ENCODE peak calls at places on chromosomes 1 and 21, in seven cellular contexts. One of them, this sample, is unnamed.

GRCh38 chr1:203769505-203770343 is 4.7 kb downstream of the LAX1 start:
- DNase-seq in GM06990: no peak
- DNase-seq in Peyer's patch: no peak
- DNase-seq in neural progenitor cell: no peak
- DNase-seq in GM12865: no peak
- DNase-seq in right lobe of liver: peak; percentile 88
- DNase-seq in Panc1: no peak
- DNase-seq in this sample: peak; percentile 79

GRCh38 chr21:29371464-29371863 is 72.7 kb downstream of the BACH1 start:
- DNase-seq in GM06990: no peak
- DNase-seq in Peyer's patch: no peak
- DNase-seq in neural progenitor cell: no peak
- DNase-seq in GM12865: no peak
- DNase-seq in right lobe of liver: no peak
- DNase-seq in Panc1: no peak
- DNase-seq in this sample: no peak

GRCh38 chr1:190328361-190328760 is 149.3 kb downstream of the BRINP3 start:
- DNase-seq in GM06990: no peak
- DNase-seq in Peyer's patch: no peak
- DNase-seq in neural progenitor cell: no peak
- DNase-seq in GM12865: no peak
- DNase-seq in right lobe of liver: no peak
- DNase-seq in Panc1: no peak
- DNase-seq in this sample: no peak

GRCh38 chr1:81493102-81493864 is 307.5 kb upstream of the ADGRL2 start:
- DNase-seq in GM06990: no peak
- DNase-seq in Peyer's patch: no peak
- DNase-seq in neural progenitor cell: no peak
- DNase-seq in GM12865: no peak
- DNase-seq in right lobe of liver: no peak
- DNase-seq in Panc1: no peak
- DNase-seq in this sample: peak; percentile 24

GRCh38 chr1:244920911-244921310 is 56.6 kb upstream of the HNRNPU start:
- DNase-seq in GM06990: peak; percentile 56
- DNase-seq in Peyer's patch: no peak
- DNase-seq in neural progenitor cell: no peak
- DNase-seq in GM12865: peak; percentile 67
- DNase-seq in right lobe of liver: no peak
- DNase-seq in Panc1: no peak
- DNase-seq in this sample: no peak

GRCh38 chr1:158203693-158204457 is 23.2 kb downstream of the CD1D start:
- DNase-seq in GM06990: no peak
- DNase-seq in Peyer's patch: peak; percentile 26
- DNase-seq in neural progenitor cell: peak; percentile 76
- DNase-seq in GM12865: peak; percentile 49
- DNase-seq in right lobe of liver: no peak
- DNase-seq in Panc1: peak; percentile 33
- DNase-seq in this sample: no peak

GRCh38 chr1:14263207-14263606 is 335.3 kb upstream of the KAZN start:
- DNase-seq in GM06990: no peak
- DNase-seq in Peyer's patch: no peak
- DNase-seq in neural progenitor cell: no peak
- DNase-seq in GM12865: no peak
- DNase-seq in right lobe of liver: no peak
- DNase-seq in Panc1: no peak
- DNase-seq in this sample: no peak

GRCh38 chr1:169466259-169467230 is 19.2 kb downstream of the SLC19A2 start:
- DNase-seq in GM06990: no peak
- DNase-seq in Peyer's patch: no peak
- DNase-seq in neural progenitor cell: no peak
- DNase-seq in GM12865: peak; percentile 48
- DNase-seq in right lobe of liver: no peak
- DNase-seq in Panc1: no peak
- DNase-seq in this sample: no peak

GRCh38 chr1:35726814-35727433 is 8.2 kb upstream of the C1orf216 start:
- DNase-seq in GM06990: peak; percentile 3
- DNase-seq in Peyer's patch: peak; percentile 52
- DNase-seq in neural progenitor cell: peak; percentile 83
- DNase-seq in GM12865: peak; percentile 56
- DNase-seq in right lobe of liver: no peak
- DNase-seq in Panc1: no peak
- DNase-seq in this sample: peak; percentile 33

GRCh38 chr1:160367516-160367900 is 637 bp downstream of the NHLH1 start:
- DNase-seq in GM06990: no peak
- DNase-seq in Peyer's patch: no peak
- DNase-seq in neural progenitor cell: no peak
- DNase-seq in GM12865: no peak
- DNase-seq in right lobe of liver: peak; percentile 17
- DNase-seq in Panc1: no peak
- DNase-seq in this sample: no peak

GRCh38 chr1:47986741-47987140 is 10.4 kb downstream of the TRABD2B start:
- DNase-seq in GM06990: no peak
- DNase-seq in Peyer's patch: no peak
- DNase-seq in neural progenitor cell: peak; percentile 48
- DNase-seq in GM12865: no peak
- DNase-seq in right lobe of liver: no peak
- DNase-seq in Panc1: no peak
- DNase-seq in this sample: peak; percentile 65

GRCh38 chr1:21857142-21857839 is 45.2 kb downstream of the LDLRAD2 start:
- DNase-seq in GM06990: no peak
- DNase-seq in Peyer's patch: no peak
- DNase-seq in neural progenitor cell: no peak
- DNase-seq in GM12865: no peak
- DNase-seq in right lobe of liver: no peak
- DNase-seq in Panc1: no peak
- DNase-seq in this sample: no peak

GRCh38 chr1:174447866-174448530 is at the start of gene GPR52:
- DNase-seq in GM06990: no peak
- DNase-seq in Peyer's patch: no peak
- DNase-seq in neural progenitor cell: no peak
- DNase-seq in GM12865: no peak
- DNase-seq in right lobe of liver: no peak
- DNase-seq in Panc1: no peak
- DNase-seq in this sample: no peak

GRCh38 chr1:35431173-35431599 is 126.0 kb downstream of the KIAA0319L start:
- DNase-seq in GM06990: no peak
- DNase-seq in Peyer's patch: no peak
- DNase-seq in neural progenitor cell: no peak
- DNase-seq in GM12865: no peak
- DNase-seq in right lobe of liver: no peak
- DNase-seq in Panc1: no peak
- DNase-seq in this sample: no peak

GRCh38 chr1:25486602-25487001 is 55.9 kb downstream of the MACO1 start:
- DNase-seq in GM06990: no peak
- DNase-seq in Peyer's patch: no peak
- DNase-seq in neural progenitor cell: no peak
- DNase-seq in GM12865: no peak
- DNase-seq in right lobe of liver: no peak
- DNase-seq in Panc1: no peak
- DNase-seq in this sample: no peak

GRCh38 chr1:192713921-192714320 is 78.0 kb downstream of the RGS13 start:
- DNase-seq in GM06990: no peak
- DNase-seq in Peyer's patch: no peak
- DNase-seq in neural progenitor cell: no peak
- DNase-seq in GM12865: no peak
- DNase-seq in right lobe of liver: no peak
- DNase-seq in Panc1: no peak
- DNase-seq in this sample: no peak

GRCh38 chr1:234715252-234715945 is 105.4 kb upstream of the IRF2BP2 start:
- DNase-seq in GM06990: no peak
- DNase-seq in Peyer's patch: no peak
- DNase-seq in neural progenitor cell: no peak
- DNase-seq in GM12865: no peak
- DNase-seq in right lobe of liver: peak; percentile 31
- DNase-seq in Panc1: no peak
- DNase-seq in this sample: no peak

GRCh38 chr1:29626066-29626465 is 389.7 kb downstream of the PTPRU start:
- DNase-seq in GM06990: no peak
- DNase-seq in Peyer's patch: no peak
- DNase-seq in neural progenitor cell: no peak
- DNase-seq in GM12865: no peak
- DNase-seq in right lobe of liver: no peak
- DNase-seq in Panc1: no peak
- DNase-seq in this sample: no peak

GRCh38 chr1:107405241-107405640 is 264.4 kb downstream of the NTNG1 start:
- DNase-seq in GM06990: no peak
- DNase-seq in Peyer's patch: no peak
- DNase-seq in neural progenitor cell: no peak
- DNase-seq in GM12865: no peak
- DNase-seq in right lobe of liver: no peak
- DNase-seq in Panc1: no peak
- DNase-seq in this sample: no peak

GRCh38 chr1:46489638-46490602 is at the start of gene DMBX1:
- DNase-seq in GM06990: no peak
- DNase-seq in Peyer's patch: no peak
- DNase-seq in neural progenitor cell: peak; percentile 91
- DNase-seq in GM12865: peak; percentile 33
- DNase-seq in right lobe of liver: no peak
- DNase-seq in Panc1: no peak
- DNase-seq in this sample: peak; percentile 20

GRCh38 chr1:51663721-51664120 is 46.8 kb downstream of the OSBPL9 start:
- DNase-seq in GM06990: no peak
- DNase-seq in Peyer's patch: no peak
- DNase-seq in neural progenitor cell: no peak
- DNase-seq in GM12865: no peak
- DNase-seq in right lobe of liver: no peak
- DNase-seq in Panc1: no peak
- DNase-seq in this sample: no peak

GRCh38 chr1:165747632-165748452 is 20.8 kb downstream of the TMCO1 start:
- DNase-seq in GM06990: no peak
- DNase-seq in Peyer's patch: no peak
- DNase-seq in neural progenitor cell: no peak
- DNase-seq in GM12865: no peak
- DNase-seq in right lobe of liver: no peak
- DNase-seq in Panc1: no peak
- DNase-seq in this sample: no peak

DNA sequence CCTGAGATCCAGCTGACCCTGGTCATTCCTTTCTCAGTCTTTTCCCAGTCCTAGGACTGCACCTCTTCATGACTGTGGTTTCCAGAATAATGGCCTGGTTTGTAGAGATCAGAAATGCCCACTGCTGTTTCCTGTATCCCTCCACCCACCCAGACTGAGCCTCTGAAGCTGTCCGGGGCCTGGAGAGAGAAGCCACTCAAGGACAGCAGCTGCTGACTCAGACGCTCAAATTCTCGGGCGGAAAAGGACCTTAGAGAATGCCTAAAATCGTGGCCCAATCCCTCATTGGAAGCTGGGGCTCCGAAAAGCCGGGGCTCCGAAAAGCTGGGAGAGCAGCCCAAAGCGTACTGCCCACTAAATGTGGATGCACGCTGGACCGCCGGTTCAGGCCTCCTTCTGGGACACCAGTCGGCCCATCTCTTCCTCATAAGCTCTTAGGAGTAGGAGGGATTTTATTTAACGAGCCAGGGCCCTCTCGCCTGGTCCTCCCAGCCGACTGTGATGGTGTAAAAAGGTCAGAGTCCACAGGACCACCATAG is 7.8 kb upstream of the GPR61 start:
- DNase-seq in GM06990: no peak
- DNase-seq in Peyer's patch: no peak
- DNase-seq in neural progenitor cell: no peak
- DNase-seq in GM12865: no peak
- DNase-seq in right lobe of liver: no peak
- DNase-seq in Panc1: no peak
- DNase-seq in this sample: no peak
- H3K4me3 ChIP-seq in GM06990: no peak overlapping the region
- H3K4me3 ChIP-seq in Peyer's patch: peak overlapping the region; percentile 10
- H3K4me3 ChIP-seq in neural progenitor cell: no peak overlapping the region
- H3K4me3 ChIP-seq in GM12865: no peak overlapping the region
- H3K4me3 ChIP-seq in right lobe of liver: no peak overlapping the region
- H3K4me3 ChIP-seq in Panc1: no peak overlapping the region
- H3K4me3 ChIP-seq in this sample: peak overlapping the region; percentile 26

DNA sequence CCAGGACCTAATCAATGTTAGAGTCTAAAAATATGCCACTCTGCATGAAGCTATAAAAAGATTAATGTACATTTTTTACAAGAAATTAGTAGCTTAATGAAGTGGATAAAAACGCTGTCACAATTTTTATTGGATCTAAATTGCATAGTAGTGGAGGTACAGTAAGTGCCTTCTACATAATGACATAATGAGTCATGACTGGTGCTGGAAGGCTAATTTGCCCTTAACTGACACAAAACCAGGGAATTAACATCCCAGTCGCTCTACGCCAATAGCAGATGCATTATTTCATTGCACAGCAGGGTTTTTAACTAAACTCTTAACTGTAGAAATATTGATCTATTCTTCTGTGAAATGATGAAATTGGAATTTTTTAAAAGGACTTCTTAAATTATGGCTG is 33.3 kb downstream of the RRAGC start:
- DNase-seq in GM06990: no peak
- DNase-seq in Peyer's patch: no peak
- DNase-seq in neural progenitor cell: no peak
- DNase-seq in GM12865: no peak
- DNase-seq in right lobe of liver: no peak
- DNase-seq in Panc1: no peak
- DNase-seq in this sample: no peak
- H3K4me3 ChIP-seq in GM06990: no peak overlapping the region
- H3K4me3 ChIP-seq in Peyer's patch: no peak overlapping the region
- H3K4me3 ChIP-seq in neural progenitor cell: no peak overlapping the region
- H3K4me3 ChIP-seq in GM12865: no peak overlapping the region
- H3K4me3 ChIP-seq in right lobe of liver: no peak overlapping the region
- H3K4me3 ChIP-seq in Panc1: no peak overlapping the region
- H3K4me3 ChIP-seq in this sample: no peak overlapping the region

DNA sequence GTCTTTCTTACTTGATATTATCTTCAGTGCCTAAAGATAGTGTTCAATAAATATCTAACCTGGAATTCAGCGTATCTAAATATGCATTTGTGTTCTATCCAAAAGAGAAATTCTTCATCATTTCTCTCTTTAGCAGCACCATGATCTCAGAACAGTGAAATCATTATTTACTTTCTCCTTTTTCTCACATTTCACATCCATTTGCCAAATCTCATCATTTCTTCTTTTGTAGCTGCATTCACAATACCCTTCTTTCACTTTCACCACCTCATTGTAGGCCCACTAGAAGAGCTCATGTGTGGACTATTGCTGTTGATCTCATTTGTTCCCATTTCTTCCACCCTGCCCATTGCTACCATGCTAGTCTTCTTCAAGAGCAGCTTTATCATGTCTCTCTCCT is 178.0 kb downstream of the PHTF1 start:
- DNase-seq in GM06990: no peak
- DNase-seq in Peyer's patch: no peak
- DNase-seq in neural progenitor cell: no peak
- DNase-seq in GM12865: no peak
- DNase-seq in right lobe of liver: no peak
- DNase-seq in Panc1: no peak
- DNase-seq in this sample: no peak
- H3K4me3 ChIP-seq in GM06990: no peak overlapping the region
- H3K4me3 ChIP-seq in Peyer's patch: no peak overlapping the region
- H3K4me3 ChIP-seq in neural progenitor cell: no peak overlapping the region
- H3K4me3 ChIP-seq in GM12865: no peak overlapping the region
- H3K4me3 ChIP-seq in right lobe of liver: no peak overlapping the region
- H3K4me3 ChIP-seq in Panc1: no peak overlapping the region
- H3K4me3 ChIP-seq in this sample: no peak overlapping the region

DNA sequence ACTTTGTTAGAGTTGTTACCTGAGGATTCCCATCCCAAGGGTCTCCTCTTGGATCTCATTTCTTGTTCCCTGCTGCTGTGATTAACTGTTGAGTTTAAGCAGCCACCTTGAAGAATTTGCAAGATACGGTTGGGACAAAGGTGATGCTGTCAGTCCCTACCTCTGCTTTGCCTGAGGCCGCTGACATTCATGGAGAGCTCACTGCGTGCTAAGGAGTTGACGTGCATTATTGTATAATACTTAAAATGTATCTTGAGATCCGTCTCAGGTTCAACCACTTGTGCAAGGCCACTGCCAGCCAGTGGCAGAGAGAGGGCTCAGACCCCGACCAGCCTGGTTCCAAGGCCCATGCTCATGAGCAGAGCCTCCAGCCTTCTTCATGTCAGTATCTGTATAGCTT is 14.2 kb downstream of the DOP1B start:
- DNase-seq in GM06990: no peak
- DNase-seq in Peyer's patch: no peak
- DNase-seq in neural progenitor cell: no peak
- DNase-seq in GM12865: no peak
- DNase-seq in right lobe of liver: no peak
- DNase-seq in Panc1: no peak
- DNase-seq in this sample: no peak
- H3K4me3 ChIP-seq in GM06990: no peak overlapping the region
- H3K4me3 ChIP-seq in Peyer's patch: no peak overlapping the region
- H3K4me3 ChIP-seq in neural progenitor cell: no peak overlapping the region
- H3K4me3 ChIP-seq in GM12865: no peak overlapping the region
- H3K4me3 ChIP-seq in right lobe of liver: no peak overlapping the region
- H3K4me3 ChIP-seq in Panc1: no peak overlapping the region
- H3K4me3 ChIP-seq in this sample: no peak overlapping the region